ENCODE peak calls at places on chromosomes 6 and 20, in nine cellular contexts. U, I, H, P, V, E, T, Y and A are unnamed samples.
A peak's percentile ranks its signal among the peaks of the same experiment; 100 is the strongest.

GRCh38 chr6:3247255-3248146 is 11.2 kb upstream of the PSMG4 start:
- DNase-seq in U (no peak), I (no peak), H (peak; percentile 90), P (no peak), V (peak; percentile 87), E (no peak), T (no peak), Y (no peak), A (peak; percentile 70)

GRCh38 chr6:42349753-42350573 is 101.8 kb downstream of the TRERF1 start:
- DNase-seq in U (no peak), I (no peak), H (no peak), P (no peak), V (no peak), E (no peak), T (no peak), Y (no peak), A (no peak)

GRCh38 chr6:28078836-28079235 is 1.5 kb upstream of the ZNF165 start:
- DNase-seq in U (no peak), I (no peak), H (no peak), P (no peak), V (no peak), E (no peak), T (no peak), Y (no peak), A (no peak)

GRCh38 chr6:112882381-112882780 is 535.3 kb downstream of the RFPL4B start:
- DNase-seq in U (no peak), I (no peak), H (no peak), P (no peak), V (no peak), E (no peak), T (no peak), Y (no peak), A (no peak)

GRCh38 chr6:29728173-29728879 is 5.1 kb downstream of the HLA-F start:
- DNase-seq in U (no peak), I (no peak), H (no peak), P (no peak), V (no peak), E (no peak), T (no peak), Y (no peak), A (no peak)

GRCh38 chr6:79762370-79762769 is 131.2 kb downstream of the SH3BGRL2 start:
- DNase-seq in U (no peak), I (no peak), H (no peak), P (no peak), V (no peak), E (no peak), T (no peak), Y (no peak), A (no peak)

GRCh38 chr20:33821270-33821836 is 10.2 kb downstream of the CHMP4B start:
- DNase-seq in U (no peak), I (no peak), H (no peak), P (no peak), V (no peak), E (no peak), T (no peak), Y (no peak), A (no peak)

GRCh38 chr6:24919404-24919892 is 16.3 kb downstream of the RIPOR2 start:
- DNase-seq in U (no peak), I (no peak), H (no peak), P (no peak), V (no peak), E (no peak), T (no peak), Y (no peak), A (no peak)

GRCh38 chr6:36665180-36665579 is 13.3 kb upstream of the CDKN1A start:
- DNase-seq in U (no peak), I (no peak), H (no peak), P (no peak), V (no peak), E (no peak), T (no peak), Y (no peak), A (no peak)

GRCh38 chr6:36671687-36672375 is 6.7 kb upstream of the CDKN1A start:
- DNase-seq in U (no peak), I (no peak), H (no peak), P (no peak), V (peak; percentile 27), E (no peak), T (no peak), Y (no peak), A (no peak)

GRCh38 chr6:36670271-36670670 is 8.2 kb upstream of the CDKN1A start:
- DNase-seq in U (no peak), I (no peak), H (no peak), P (no peak), V (no peak), E (no peak), T (no peak), Y (no peak), A (no peak)

GRCh38 chr6:36666726-36667591 is 11.6 kb upstream of the CDKN1A start:
- DNase-seq in U (no peak), I (peak; percentile 83), H (peak; percentile 94), P (peak; percentile 54), V (peak; percentile 93), E (peak; percentile 89), T (peak; percentile 75), Y (no peak), A (peak; percentile 95)

DNA sequence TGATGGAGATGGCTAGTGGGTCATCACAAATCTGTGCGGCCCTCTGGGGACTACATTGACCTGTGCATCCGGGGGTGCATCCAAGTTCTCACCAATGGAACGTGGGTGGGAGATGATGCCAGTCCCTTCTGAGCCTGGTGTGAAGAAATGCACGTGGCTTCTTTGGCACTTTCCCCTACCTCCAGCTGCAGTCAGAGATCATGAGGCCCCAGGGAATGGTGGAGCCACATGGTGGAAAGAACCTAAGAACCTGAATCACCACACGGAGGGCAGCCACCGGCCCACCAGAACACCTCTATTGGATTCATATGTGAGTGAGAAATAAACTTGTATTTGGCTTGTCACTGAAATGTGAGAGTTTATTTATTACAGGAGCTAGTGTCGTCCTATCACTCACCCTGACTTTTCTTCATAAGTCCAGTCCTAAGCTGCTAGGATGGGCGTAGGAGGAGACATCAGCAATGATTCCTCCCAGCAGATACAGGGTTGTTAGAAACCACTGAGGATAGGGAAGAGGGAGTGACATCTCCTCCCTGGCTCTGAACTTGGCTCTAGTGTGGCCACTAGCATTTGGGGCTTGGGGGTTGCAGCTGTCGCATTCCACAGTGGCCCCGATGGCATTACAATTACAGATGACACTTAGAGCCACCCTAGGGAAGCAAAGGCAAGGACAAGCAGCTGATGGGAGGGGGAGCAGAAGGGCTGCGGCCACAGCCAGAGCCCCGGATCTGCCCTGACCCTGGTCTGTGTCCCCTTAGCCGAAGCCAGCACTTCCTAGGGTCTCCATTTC is 9.7 kb upstream of the CDKN1A start:
- DNase-seq in U (no peak), I (no peak), H (no peak), P (no peak), V (no peak), E (no peak), T (no peak), Y (no peak), A (no peak)
- H3K4me1 ChIP-seq in U (peaks cover 4% of the 10 kb centered on the region), I (peaks cover 20% of the 10 kb centered on the region), H (peaks cover 12% of the 10 kb centered on the region), P (peaks cover 35% of the 10 kb centered on the region), V (peaks cover 74% of the 10 kb centered on the region), E (no peaks in the 10 kb centered on the region), T (peaks cover 22% of the 10 kb centered on the region), Y (peaks cover 4% of the 10 kb centered on the region), A (peaks cover 13% of the 10 kb centered on the region)

GRCh38 chr6:4816904-4817303 is 40.7 kb downstream of the CDYL start:
- DNase-seq in U (no peak), I (no peak), H (no peak), P (no peak), V (no peak), E (no peak), T (no peak), Y (no peak), A (no peak)

GRCh38 chr6:4817551-4817950 is 41.3 kb downstream of the CDYL start:
- DNase-seq in U (no peak), I (no peak), H (no peak), P (no peak), V (no peak), E (no peak), T (no peak), Y (no peak), A (no peak)

GRCh38 chr6:4819706-4820283 is 43.6 kb downstream of the CDYL start:
- DNase-seq in U (no peak), I (no peak), H (no peak), P (no peak), V (no peak), E (no peak), T (no peak), Y (no peak), A (no peak)

GRCh38 chr6:4820704-4821276 is 44.6 kb downstream of the CDYL start:
- DNase-seq in U (no peak), I (no peak), H (no peak), P (no peak), V (no peak), E (no peak), T (no peak), Y (no peak), A (no peak)

GRCh38 chr6:4818272-4818938 is 42.2 kb downstream of the CDYL start:
- DNase-seq in U (no peak), I (no peak), H (no peak), P (no peak), V (no peak), E (no peak), T (no peak), Y (no peak), A (no peak)
- H3K9me3 ChIP-seq in U (no peaks in the 10 kb centered on the region), I (no peaks in the 10 kb centered on the region), H (no peaks in the 10 kb centered on the region), P (no peaks in the 10 kb centered on the region), V (no peaks in the 10 kb centered on the region), E (no peaks in the 10 kb centered on the region), T (no peaks in the 10 kb centered on the region), Y (no peaks in the 10 kb centered on the region), A (no peaks in the 10 kb centered on the region)

DNA sequence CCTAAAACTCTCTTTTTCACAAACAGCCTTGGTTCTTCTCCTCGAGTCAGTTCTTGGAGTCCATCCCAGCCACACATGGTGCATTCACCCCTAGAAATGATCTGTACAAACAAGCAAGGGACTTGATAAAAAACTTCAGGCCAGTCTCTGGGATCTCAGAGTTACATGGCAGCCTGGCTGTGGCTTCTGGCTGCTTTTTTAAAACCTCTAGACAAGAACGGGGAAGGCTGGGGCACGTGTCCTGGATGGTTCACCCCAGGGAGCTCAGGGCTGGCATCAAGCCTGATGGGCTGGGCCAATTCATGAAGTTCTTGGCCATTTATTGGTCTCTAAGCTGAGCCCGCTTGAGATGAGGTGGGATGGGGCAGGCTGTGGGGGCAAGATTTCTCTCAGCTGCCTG is 10.4 kb upstream of the ZFAND3 start:
- DNase-seq in U (no peak), I (no peak), H (peak; percentile 81), P (no peak), V (no peak), E (no peak), T (peak; percentile 52), Y (no peak), A (peak; percentile 82)
- H3K27ac ChIP-seq in U (no peak overlapping the region), I (no peak overlapping the region), H (peak overlapping the region; percentile 49), P (no peak overlapping the region), V (no peak overlapping the region), E (no peak overlapping the region), T (no peak overlapping the region), Y (peak overlapping the region; percentile 76), A (no peak overlapping the region)

GRCh38 chr20:32358883-32359632 is 927 bp downstream of the ASXL1 start:
- DNase-seq in U (no peak), I (peak; percentile 81), H (peak; percentile 94), P (peak; percentile 81), V (peak; percentile 85), E (peak; percentile 67), T (peak; percentile 79), Y (peak; percentile 31), A (peak; percentile 80)

GRCh38 chr20:32359633-32360332 is 1.7 kb downstream of the ASXL1 start:
- DNase-seq in U (peak; percentile 24), I (no peak), H (no peak), P (no peak), V (no peak), E (no peak), T (no peak), Y (no peak), A (no peak)

GRCh38 chr20:32358632-32358882 is 426 bp downstream of the ASXL1 start:
- DNase-seq in U (no peak), I (no peak), H (no peak), P (peak; percentile 29), V (no peak), E (no peak), T (no peak), Y (no peak), A (no peak)

GRCh38 chr20:32357869-32358631 is at the start of gene ASXL1:
- DNase-seq in U (peak; percentile 98), I (peak; percentile 98), H (peak; percentile 99), P (peak; percentile 98), V (peak; percentile 99), E (peak; percentile 96), T (peak; percentile 98), Y (peak; percentile 74), A (peak; percentile 98)

GRCh38 chr20:32360333-32360634 is 2.2 kb downstream of the ASXL1 start:
- DNase-seq in U (no peak), I (no peak), H (no peak), P (no peak), V (no peak), E (no peak), T (no peak), Y (no peak), A (no peak)
- H3K4me1 ChIP-seq in U (peaks cover 54% of the 10 kb centered on the region), I (peaks cover 65% of the 10 kb centered on the region), H (peaks cover 20% of the 10 kb centered on the region), P (peaks cover 10% of the 10 kb centered on the region), V (peaks cover 72% of the 10 kb centered on the region), E (no peaks in the 10 kb centered on the region), T (peaks cover 77% of the 10 kb centered on the region), Y (peaks cover 10% of the 10 kb centered on the region), A (peaks cover 60% of the 10 kb centered on the region)